ENCODE peak calls at places on chromosomes 4 and X, in four cellular contexts. L is ovary, R is heart left ventricle, A is adrenal gland. P is an unnamed sample.

GRCh38 chr4:121307441-121308327 is 73.1 kb downstream of the QRFPR start:
- DNase-seq in A (no peak), R (no peak), L (no peak), P (peak)

GRCh38 chr4:82268050-82268825 is 105.6 kb downstream of the HNRNPD start:
- DNase-seq in A (peak), R (peak), L (peak), P (peak)

GRCh38 chr4:51831133-51831532 is 11.8 kb upstream of the DCUN1D4 start:
- DNase-seq in R (peak), L (peak), A (peak), P (peak)

GRCh38 chr4:139740121-139740520 is 74.5 kb downstream of the MGST2 start:
- DNase-seq in L (peak), A (peak), R (peak), P (no peak)

GRCh38 chrX:150060406-150060805 is 122.1 kb upstream of the EOLA2 start:
- DNase-seq in R (no peak), L (no peak), A (no peak), P (no peak)

GRCh38 chrX:57929373-57929772 is 19.1 kb upstream of the ZXDA start:
- DNase-seq in R (no peak), L (no peak), A (no peak), P (peak)

GRCh38 chr4:95415346-95415771 is 133.4 kb downstream of the UNC5C start:
- DNase-seq in L (no peak), A (no peak), R (no peak), P (no peak)

GRCh38 chrX:16671005-16671404 is 21.0 kb downstream of the S100G start:
- DNase-seq in A (no peak), R (no peak), L (no peak), P (peak)

GRCh38 chr4:182242793-182243192 is 409 bp upstream of the TENM3 start:
- DNase-seq in R (no peak), L (no peak), A (no peak), P (no peak)

GRCh38 chrX:55489315-55490009 is at the start of gene USP51:
- DNase-seq in L (peak), A (peak), R (peak), P (peak)

GRCh38 chrX:121103381-121103780 is 56.0 kb downstream of the GLUD2 start:
- DNase-seq in L (no peak), A (no peak), R (no peak), P (no peak)

GRCh38 chr4:110211007-110211769 is 12.8 kb upstream of the ELOVL6 start:
- DNase-seq in A (peak), L (no peak), R (no peak), P (peak)

GRCh38 chrX:154313147-154313546 is 17.6 kb downstream of the TKTL1 start:
- DNase-seq in R (no peak), L (no peak), A (no peak), P (no peak)

GRCh38 chrX:123392921-123393320 is 208.8 kb downstream of the GRIA3 start:
- DNase-seq in A (no peak), R (no peak), L (no peak), P (no peak)

GRCh38 chrX:14832591-14832990 is 40.3 kb downstream of the FANCB start:
- DNase-seq in R (no peak), A (no peak), L (no peak), P (no peak)

GRCh38 chr4:103024996-103025395 is 5.5 kb upstream of the SLC9B1 start:
- DNase-seq in R (no peak), L (no peak), A (no peak), P (no peak)

GRCh38 chr4:103021120-103021519 is 1.6 kb upstream of the SLC9B1 start:
- DNase-seq in R (no peak), A (no peak), L (no peak), P (no peak)

GRCh38 chr4:103018391-103019318 is 850 bp downstream of the SLC9B1 start:
- DNase-seq in A (peak), R (no peak), L (peak), P (no peak)

GRCh38 chr4:103019319-103020124 is at the start of gene SLC9B1:
- DNase-seq in L (peak), R (peak), A (peak), P (peak)
- TF ChIP-seq POLR2A in L (peak), R (peak), A (peak), P (peak)

GRCh38 chr4:33890841-33891240 is 2353.5 kb downstream of the ARAP2 start:
- DNase-seq in A (no peak), R (no peak), L (no peak), P (no peak)
- TF ChIP-seq POLR2A in A (no peak), R (no peak), L (no peak), P (no peak)

GRCh38 chr4:147480502-147480890 is 401 bp upstream of the EDNRA start:
- DNase-seq in L (peak), R (no peak), A (no peak), P (no peak)

GRCh38 chr4:147479817-147480216 is 1.1 kb upstream of the EDNRA start:
- DNase-seq in L (peak), A (no peak), R (peak), P (no peak)

GRCh38 chr4:147482281-147482680 is 1.4 kb downstream of the EDNRA start:
- DNase-seq in A (no peak), R (no peak), L (no peak), P (no peak)

GRCh38 chr4:147480891-147481576 is at the start of gene EDNRA:
- DNase-seq in A (no peak), R (peak), L (peak), P (no peak)

DNA sequence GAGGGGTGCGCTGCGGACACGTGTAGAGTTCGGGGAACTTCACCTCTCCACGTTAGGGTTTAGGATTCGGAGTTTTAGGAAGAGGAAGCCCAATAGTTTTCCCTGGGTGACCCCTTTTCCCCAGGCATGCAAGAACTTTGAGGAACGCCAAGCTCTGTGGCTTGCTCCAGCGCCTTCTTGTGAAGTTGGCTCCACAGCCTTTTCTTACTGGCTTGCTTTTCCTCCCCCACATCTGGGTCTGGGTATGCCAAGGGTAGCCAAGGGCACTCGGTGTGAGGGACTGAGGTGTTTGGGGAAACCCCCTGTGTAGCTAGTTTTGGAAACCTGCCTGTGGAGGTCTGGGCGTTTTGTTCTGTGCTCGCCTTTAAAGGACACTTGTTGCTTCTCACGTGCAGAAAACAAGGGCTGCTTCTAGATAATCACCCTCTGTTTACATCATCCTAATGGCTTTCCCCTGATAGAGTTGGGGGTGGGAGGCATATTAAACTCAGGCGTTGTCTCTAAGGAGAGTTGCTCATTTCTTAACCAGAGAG is 746 bp downstream of the EDNRA start:
- DNase-seq in R (no peak), L (peak), A (no peak), P (no peak)
- TF ChIP-seq POLR2A in R (no peak), L (no peak), A (no peak), P (no peak)

GRCh38 chrX:19855700-19856381 is 31.6 kb downstream of the SH3KBP1 start:
- DNase-seq in A (no peak), L (no peak), R (no peak), P (no peak)
- TF ChIP-seq POLR2A in A (no peak), L (no peak), R (no peak), P (no peak)

GRCh38 chr4:87524456-87524855 is 4.7 kb downstream of the SPARCL1 start:
- DNase-seq in R (no peak), A (no peak), L (no peak), P (no peak)

GRCh38 chr4:87523307-87523706 is 5.9 kb downstream of the SPARCL1 start:
- DNase-seq in R (no peak), A (no peak), L (no peak), P (no peak)

GRCh38 chr4:87527446-87528240 is 1.5 kb downstream of the SPARCL1 start:
- DNase-seq in R (no peak), L (no peak), A (peak), P (no peak)

GRCh38 chr4:87529187-87529586 is at the start of gene SPARCL1:
- DNase-seq in L (peak), A (no peak), R (peak), P (no peak)

GRCh38 chr4:87525636-87526035 is 3.5 kb downstream of the SPARCL1 start:
- DNase-seq in R (no peak), L (no peak), A (no peak), P (no peak)
- TF ChIP-seq POLR2A in R (peak), L (no peak), A (no peak), P (no peak)

DNA sequence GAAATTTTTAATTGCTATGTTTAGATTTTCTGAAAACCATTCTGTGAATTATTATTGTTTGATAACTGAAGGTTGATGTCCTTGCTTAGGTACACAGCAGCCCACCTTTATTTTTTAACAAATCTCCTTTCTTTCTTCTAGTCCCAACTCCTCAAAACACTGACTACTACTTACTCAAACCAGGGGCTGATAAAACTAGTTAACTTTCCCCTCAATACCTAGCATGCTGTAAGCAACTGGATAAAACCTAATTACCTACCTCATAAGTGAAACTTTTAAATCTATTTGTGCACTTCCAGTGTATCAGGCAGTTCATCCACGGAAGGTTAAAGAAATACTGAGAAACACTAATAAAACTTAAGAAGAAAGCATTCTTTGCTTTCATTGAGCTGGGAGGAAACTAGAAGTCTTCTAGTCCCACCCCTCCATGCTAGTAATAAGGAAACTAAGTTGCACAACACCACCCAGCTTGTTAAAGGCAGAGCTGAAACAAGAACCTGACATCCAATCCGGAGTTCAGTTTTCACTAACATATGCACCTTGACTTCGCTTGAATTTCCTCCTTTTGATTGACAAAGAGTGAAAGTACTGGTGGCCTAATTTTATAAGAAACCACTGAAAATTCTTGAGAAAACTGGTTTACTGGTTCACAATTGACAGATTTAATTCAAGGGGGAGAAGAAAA is 180.2 kb upstream of the TET2 start:
- DNase-seq in L (no peak), A (no peak), R (no peak), P (no peak)
- TF ChIP-seq POLR2A in L (no peak), A (no peak), R (no peak), P (no peak)

GRCh38 chr4:142405021-142405991 is 440.8 kb downstream of the INPP4B start:
- DNase-seq in A (peak), L (peak), R (peak), P (peak)

GRCh38 chr4:142406917-142407501 is 439.1 kb downstream of the INPP4B start:
- DNase-seq in A (no peak), R (no peak), L (no peak), P (peak)

GRCh38 chr4:142408003-142408441 is 438.1 kb downstream of the INPP4B start:
- DNase-seq in A (no peak), R (no peak), L (no peak), P (no peak)

GRCh38 chr4:142406051-142406549 is 440.0 kb downstream of the INPP4B start:
- DNase-seq in A (no peak), R (no peak), L (no peak), P (peak)

DNA sequence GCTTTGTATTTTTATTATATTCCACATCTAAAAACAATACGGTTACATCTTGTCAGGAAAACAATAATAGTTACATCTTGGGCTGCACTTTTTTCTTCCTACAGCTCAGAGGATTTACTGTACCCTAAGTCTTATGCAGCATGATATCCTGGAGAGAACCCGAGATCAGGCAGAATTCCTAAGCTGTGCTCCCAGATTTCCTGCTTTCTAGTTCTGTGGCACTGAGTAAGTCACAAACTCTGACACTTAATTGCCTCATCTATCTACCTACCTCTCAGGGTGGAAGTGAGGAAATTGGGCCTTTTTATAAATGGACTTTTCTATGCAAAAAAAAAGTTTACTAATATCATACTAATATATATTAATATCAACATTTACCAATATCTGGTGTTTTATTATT is 438.5 kb downstream of the INPP4B start:
- DNase-seq in A (no peak), L (no peak), R (no peak), P (no peak)
- TF ChIP-seq POLR2A in A (no peak), L (no peak), R (no peak), P (no peak)

DNA sequence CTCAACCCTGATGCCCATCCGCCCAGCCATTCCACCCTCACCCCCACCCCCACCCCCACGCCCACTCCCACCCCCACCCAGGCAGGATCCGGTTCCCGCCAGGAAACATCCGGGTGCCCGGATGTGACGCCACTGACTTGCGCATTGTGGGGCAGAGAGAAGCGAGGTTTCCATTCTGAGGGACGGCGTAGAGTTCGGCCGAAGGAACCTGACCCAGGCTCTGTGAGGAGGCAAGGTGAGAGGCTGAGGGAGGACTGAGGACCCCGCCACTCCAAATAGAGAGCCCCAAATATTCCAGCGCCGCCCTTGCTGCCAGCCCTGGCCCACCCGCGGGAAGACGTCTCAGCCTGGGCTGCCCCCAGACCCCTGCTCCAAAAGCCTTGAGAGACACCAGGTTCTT is at the start of gene MAGEA1:
- DNase-seq in R (no peak), A (no peak), L (no peak), P (no peak)
- TF ChIP-seq POLR2A in R (no peak), A (no peak), L (no peak), P (no peak)